ENCODE peak calls at places on chromosomes 7 and 10, in nine cellular contexts. One of them, this sample, is unnamed. For H3K36me3, the result is how much of the 10 kb centered on the place peaks cover.

GRCh38 chr10:22437620-22438588 is 92.6 kb downstream of the SPAG6 start:
- DNase-seq in IMR-90: peak
- DNase-seq in OCI-LY7: no peak
- DNase-seq in cardiac muscle cell: peak
- DNase-seq in left ventricle myocardium inferior: no peak
- DNase-seq in transverse colon: no peak
- DNase-seq in stomach: peak
- DNase-seq in endodermal cell: no peak
- DNase-seq in Panc1: no peak
- DNase-seq in this sample: no peak

GRCh38 chr7:78437118-78437517 is 638.5 kb downstream of the PHTF2 start:
- DNase-seq in IMR-90: peak
- DNase-seq in OCI-LY7: no peak
- DNase-seq in cardiac muscle cell: peak
- DNase-seq in left ventricle myocardium inferior: no peak
- DNase-seq in transverse colon: no peak
- DNase-seq in stomach: no peak
- DNase-seq in endodermal cell: no peak
- DNase-seq in Panc1: no peak
- DNase-seq in this sample: no peak

GRCh38 chr7:107856806-107857540 is 34.0 kb upstream of the DLD start:
- DNase-seq in IMR-90: no peak
- DNase-seq in OCI-LY7: no peak
- DNase-seq in cardiac muscle cell: no peak
- DNase-seq in left ventricle myocardium inferior: no peak
- DNase-seq in transverse colon: peak
- DNase-seq in stomach: no peak
- DNase-seq in endodermal cell: no peak
- DNase-seq in Panc1: no peak
- DNase-seq in this sample: no peak

GRCh38 chr7:41911792-41912191 is 208.9 kb upstream of the INHBA start:
- DNase-seq in IMR-90: peak
- DNase-seq in OCI-LY7: no peak
- DNase-seq in cardiac muscle cell: no peak
- DNase-seq in left ventricle myocardium inferior: no peak
- DNase-seq in transverse colon: no peak
- DNase-seq in stomach: no peak
- DNase-seq in endodermal cell: no peak
- DNase-seq in Panc1: no peak
- DNase-seq in this sample: no peak

GRCh38 chr10:44946201-44946600 is 13.4 kb upstream of the RASSF4 start:
- DNase-seq in IMR-90: peak
- DNase-seq in OCI-LY7: no peak
- DNase-seq in cardiac muscle cell: peak
- DNase-seq in left ventricle myocardium inferior: no peak
- DNase-seq in transverse colon: no peak
- DNase-seq in stomach: no peak
- DNase-seq in endodermal cell: no peak
- DNase-seq in Panc1: no peak
- DNase-seq in this sample: no peak

GRCh38 chr7:5607958-5608656 is 173.4 kb downstream of the RNF216 start:
- DNase-seq in IMR-90: no peak
- DNase-seq in OCI-LY7: no peak
- DNase-seq in cardiac muscle cell: no peak
- DNase-seq in left ventricle myocardium inferior: no peak
- DNase-seq in transverse colon: no peak
- DNase-seq in stomach: no peak
- DNase-seq in endodermal cell: peak
- DNase-seq in Panc1: no peak
- DNase-seq in this sample: peak

GRCh38 chr7:23343806-23344500 is 44.8 kb downstream of the MALSU1 start:
- DNase-seq in IMR-90: peak
- DNase-seq in OCI-LY7: no peak
- DNase-seq in cardiac muscle cell: no peak
- DNase-seq in left ventricle myocardium inferior: no peak
- DNase-seq in transverse colon: no peak
- DNase-seq in stomach: no peak
- DNase-seq in endodermal cell: no peak
- DNase-seq in Panc1: no peak
- DNase-seq in this sample: no peak

GRCh38 chr10:21687197-21687993 is 153.4 kb downstream of the MLLT10 start:
- DNase-seq in IMR-90: peak
- DNase-seq in OCI-LY7: no peak
- DNase-seq in cardiac muscle cell: peak
- DNase-seq in left ventricle myocardium inferior: no peak
- DNase-seq in transverse colon: no peak
- DNase-seq in stomach: no peak
- DNase-seq in endodermal cell: no peak
- DNase-seq in Panc1: no peak
- DNase-seq in this sample: no peak

GRCh38 chr7:528451-528850 is 8.8 kb upstream of the PDGFA start:
- DNase-seq in IMR-90: no peak
- DNase-seq in OCI-LY7: no peak
- DNase-seq in cardiac muscle cell: no peak
- DNase-seq in left ventricle myocardium inferior: no peak
- DNase-seq in transverse colon: no peak
- DNase-seq in stomach: no peak
- DNase-seq in endodermal cell: no peak
- DNase-seq in Panc1: no peak
- DNase-seq in this sample: no peak

GRCh38 chr10:21849624-21850023 is 153.9 kb downstream of the DNAJC1 start:
- DNase-seq in IMR-90: no peak
- DNase-seq in OCI-LY7: no peak
- DNase-seq in cardiac muscle cell: no peak
- DNase-seq in left ventricle myocardium inferior: no peak
- DNase-seq in transverse colon: no peak
- DNase-seq in stomach: no peak
- DNase-seq in endodermal cell: no peak
- DNase-seq in Panc1: no peak
- DNase-seq in this sample: no peak

GRCh38 chr10:90350122-90350521 is 507.7 kb downstream of the HTR7 start:
- DNase-seq in IMR-90: no peak
- DNase-seq in OCI-LY7: no peak
- DNase-seq in cardiac muscle cell: no peak
- DNase-seq in left ventricle myocardium inferior: no peak
- DNase-seq in transverse colon: no peak
- DNase-seq in stomach: no peak
- DNase-seq in endodermal cell: no peak
- DNase-seq in Panc1: no peak
- DNase-seq in this sample: no peak

GRCh38 chr7:155212301-155213015 is 85.2 kb upstream of the INSIG1 start:
- DNase-seq in IMR-90: no peak
- DNase-seq in OCI-LY7: no peak
- DNase-seq in cardiac muscle cell: no peak
- DNase-seq in left ventricle myocardium inferior: no peak
- DNase-seq in transverse colon: no peak
- DNase-seq in stomach: no peak
- DNase-seq in endodermal cell: no peak
- DNase-seq in Panc1: no peak
- DNase-seq in this sample: no peak

GRCh38 chr10:8513155-8514147 is 459.0 kb downstream of the GATA3 start:
- DNase-seq in IMR-90: no peak
- DNase-seq in OCI-LY7: no peak
- DNase-seq in cardiac muscle cell: no peak
- DNase-seq in left ventricle myocardium inferior: no peak
- DNase-seq in transverse colon: no peak
- DNase-seq in stomach: no peak
- DNase-seq in endodermal cell: peak
- DNase-seq in Panc1: no peak
- DNase-seq in this sample: peak

GRCh38 chr7:92043098-92043497 is 91.2 kb downstream of the CYP51A1 start:
- DNase-seq in IMR-90: no peak
- DNase-seq in OCI-LY7: no peak
- DNase-seq in cardiac muscle cell: no peak
- DNase-seq in left ventricle myocardium inferior: no peak
- DNase-seq in transverse colon: no peak
- DNase-seq in stomach: no peak
- DNase-seq in endodermal cell: no peak
- DNase-seq in Panc1: no peak
- DNase-seq in this sample: no peak
- H3K36me3 ChIP-seq in IMR-90: under half
- H3K36me3 ChIP-seq in OCI-LY7: half or more
- H3K36me3 ChIP-seq in cardiac muscle cell: under half
- H3K36me3 ChIP-seq in left ventricle myocardium inferior: half or more
- H3K36me3 ChIP-seq in transverse colon: under half
- H3K36me3 ChIP-seq in stomach: half or more
- H3K36me3 ChIP-seq in endodermal cell: half or more
- H3K36me3 ChIP-seq in Panc1: under half
- H3K36me3 ChIP-seq in this sample: under half

GRCh38 chr7:148773344-148773743 is 74.6 kb downstream of the CUL1 start:
- DNase-seq in IMR-90: no peak
- DNase-seq in OCI-LY7: no peak
- DNase-seq in cardiac muscle cell: no peak
- DNase-seq in left ventricle myocardium inferior: no peak
- DNase-seq in transverse colon: no peak
- DNase-seq in stomach: no peak
- DNase-seq in endodermal cell: peak
- DNase-seq in Panc1: no peak
- DNase-seq in this sample: no peak

GRCh38 chr7:148770004-148770403 is 71.3 kb downstream of the CUL1 start:
- DNase-seq in IMR-90: no peak
- DNase-seq in OCI-LY7: no peak
- DNase-seq in cardiac muscle cell: no peak
- DNase-seq in left ventricle myocardium inferior: no peak
- DNase-seq in transverse colon: no peak
- DNase-seq in stomach: no peak
- DNase-seq in endodermal cell: no peak
- DNase-seq in Panc1: no peak
- DNase-seq in this sample: no peak

DNA sequence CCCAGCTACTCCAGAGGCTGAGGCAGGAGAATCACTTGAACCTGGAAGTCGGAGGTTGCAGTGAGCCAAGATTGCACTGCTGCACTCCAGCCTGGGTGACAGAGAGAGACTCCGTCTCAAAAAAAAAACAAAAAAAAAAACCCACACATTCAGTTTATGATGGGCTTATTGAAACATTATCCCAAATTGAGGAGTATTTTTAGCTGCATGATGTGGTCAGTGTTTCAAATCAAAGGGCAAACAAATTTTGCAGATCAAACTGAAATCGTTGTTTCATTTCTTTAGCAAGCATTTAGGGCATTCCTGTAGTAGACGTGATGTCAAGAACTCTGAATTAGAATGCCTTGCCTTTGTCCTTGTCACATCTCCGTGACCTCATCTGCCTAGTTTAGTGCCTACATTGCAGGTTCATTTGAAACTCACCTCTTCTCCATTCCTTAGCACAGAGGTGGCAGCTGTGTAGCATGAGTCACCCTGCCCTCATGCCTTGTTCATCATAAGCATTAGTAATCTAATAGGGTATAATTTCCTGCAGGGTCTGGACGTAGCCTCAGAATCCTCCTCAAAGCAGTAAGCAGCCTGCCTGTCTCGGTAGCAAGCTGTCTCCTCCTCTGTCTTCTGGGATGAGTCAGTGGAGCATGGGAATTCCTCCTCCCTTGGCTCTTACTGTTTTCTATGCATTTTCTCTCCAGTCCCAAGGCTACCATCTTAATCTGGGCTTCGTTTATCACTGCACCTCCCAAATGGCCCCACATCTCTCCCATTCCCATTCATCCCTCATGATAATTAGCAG is 73.8 kb downstream of the CUL1 start:
- DNase-seq in IMR-90: peak
- DNase-seq in OCI-LY7: no peak
- DNase-seq in cardiac muscle cell: peak
- DNase-seq in left ventricle myocardium inferior: no peak
- DNase-seq in transverse colon: no peak
- DNase-seq in stomach: no peak
- DNase-seq in endodermal cell: no peak
- DNase-seq in Panc1: peak
- DNase-seq in this sample: no peak
- H3K36me3 ChIP-seq in IMR-90: under half
- H3K36me3 ChIP-seq in OCI-LY7: half or more
- H3K36me3 ChIP-seq in cardiac muscle cell: half or more
- H3K36me3 ChIP-seq in left ventricle myocardium inferior: half or more
- H3K36me3 ChIP-seq in transverse colon: under half
- H3K36me3 ChIP-seq in stomach: half or more
- H3K36me3 ChIP-seq in endodermal cell: half or more
- H3K36me3 ChIP-seq in Panc1: under half
- H3K36me3 ChIP-seq in this sample: under half

DNA sequence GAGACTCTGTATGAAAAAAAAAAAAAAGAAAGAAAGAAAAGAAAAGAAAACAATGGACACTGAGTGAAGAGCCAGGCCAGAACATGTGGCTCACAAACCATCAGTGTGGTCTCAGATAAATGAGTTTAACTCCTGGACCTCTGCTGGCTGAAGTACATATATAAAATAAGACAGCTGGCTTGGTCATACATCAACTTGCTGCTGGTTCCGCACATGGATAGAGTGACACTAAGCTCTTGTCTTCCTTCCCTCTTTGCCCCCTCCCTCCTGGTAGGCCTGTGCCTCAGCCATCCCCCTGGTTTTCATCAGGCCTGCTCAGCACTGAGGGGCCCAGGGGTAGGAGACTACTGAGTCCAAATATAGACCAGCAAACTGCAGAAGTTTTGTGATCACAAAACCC is 58.1 kb upstream of the DGKI start:
- DNase-seq in IMR-90: peak
- DNase-seq in OCI-LY7: peak
- DNase-seq in cardiac muscle cell: no peak
- DNase-seq in left ventricle myocardium inferior: no peak
- DNase-seq in transverse colon: no peak
- DNase-seq in stomach: no peak
- DNase-seq in endodermal cell: no peak
- DNase-seq in Panc1: no peak
- DNase-seq in this sample: no peak
- H3K36me3 ChIP-seq in IMR-90: half or more
- H3K36me3 ChIP-seq in OCI-LY7: half or more
- H3K36me3 ChIP-seq in cardiac muscle cell: under half
- H3K36me3 ChIP-seq in left ventricle myocardium inferior: half or more
- H3K36me3 ChIP-seq in transverse colon: under half
- H3K36me3 ChIP-seq in stomach: half or more
- H3K36me3 ChIP-seq in endodermal cell: half or more
- H3K36me3 ChIP-seq in Panc1: under half
- H3K36me3 ChIP-seq in this sample: under half

GRCh38 chr7:115748123-115748738 is 282.3 kb downstream of the TFEC start:
- DNase-seq in IMR-90: peak
- DNase-seq in OCI-LY7: no peak
- DNase-seq in cardiac muscle cell: no peak
- DNase-seq in left ventricle myocardium inferior: no peak
- DNase-seq in transverse colon: no peak
- DNase-seq in stomach: no peak
- DNase-seq in endodermal cell: no peak
- DNase-seq in Panc1: no peak
- DNase-seq in this sample: no peak

GRCh38 chr7:115749924-115750323 is 280.6 kb downstream of the TFEC start:
- DNase-seq in IMR-90: peak
- DNase-seq in OCI-LY7: no peak
- DNase-seq in cardiac muscle cell: peak
- DNase-seq in left ventricle myocardium inferior: no peak
- DNase-seq in transverse colon: no peak
- DNase-seq in stomach: no peak
- DNase-seq in endodermal cell: no peak
- DNase-seq in Panc1: no peak
- DNase-seq in this sample: no peak

DNA sequence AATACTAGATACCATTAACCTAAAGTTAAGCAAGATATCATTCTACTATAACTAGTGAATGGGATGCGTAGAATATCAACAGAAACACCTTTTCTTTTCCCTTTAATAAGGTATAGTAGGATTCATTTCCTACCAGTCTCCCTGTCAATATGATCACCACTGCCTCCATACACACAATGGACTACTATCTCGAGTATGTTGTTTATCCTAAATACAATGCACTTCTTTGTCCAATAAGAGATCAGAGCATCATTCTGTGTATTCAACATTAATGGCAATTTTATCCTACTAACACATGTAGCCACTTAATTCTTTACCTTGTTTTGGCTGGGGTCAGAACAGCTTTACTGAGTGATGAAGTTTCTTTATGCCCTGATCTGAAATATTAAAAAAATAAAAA is 276.3 kb downstream of the TFEC start:
- DNase-seq in IMR-90: no peak
- DNase-seq in OCI-LY7: no peak
- DNase-seq in cardiac muscle cell: no peak
- DNase-seq in left ventricle myocardium inferior: no peak
- DNase-seq in transverse colon: no peak
- DNase-seq in stomach: no peak
- DNase-seq in endodermal cell: no peak
- DNase-seq in Panc1: no peak
- DNase-seq in this sample: no peak
- H3K36me3 ChIP-seq in IMR-90: under half
- H3K36me3 ChIP-seq in OCI-LY7: under half
- H3K36me3 ChIP-seq in cardiac muscle cell: under half
- H3K36me3 ChIP-seq in left ventricle myocardium inferior: under half
- H3K36me3 ChIP-seq in transverse colon: under half
- H3K36me3 ChIP-seq in stomach: under half
- H3K36me3 ChIP-seq in endodermal cell: under half
- H3K36me3 ChIP-seq in Panc1: under half
- H3K36me3 ChIP-seq in this sample: under half

This sample was measured in H7.